ENCODE peak calls at places on chromosomes 3 and 15, in five cellular contexts. E is CD4-positive, alpha-beta memory T cell; W is NCI-H446; D is GM23248; U is psoas muscle. F is an unnamed sample.

GRCh38 chr3:53072653-53073552 is 27.0 kb upstream of the SFMBT1 start:
- DNase-seq in E (peak; percentile 87), W (peak; percentile 62), D (peak; percentile 88), U (peak; percentile 85), F (no peak)

GRCh38 chr15:60074181-60074885 is 70.2 kb downstream of the FOXB1 start:
- DNase-seq in E (peak; percentile 8), W (peak; percentile 3), D (peak; percentile 63), U (no peak), F (no peak)

GRCh38 chr3:51751287-51751686 is 27.8 kb downstream of the IQCF6 start:
- DNase-seq in E (no peak), W (no peak), D (no peak), U (no peak), F (no peak)

GRCh38 chr15:70242962-70243685 is 145.4 kb upstream of the TLE3 start:
- DNase-seq in E (no peak), W (no peak), D (no peak), U (no peak), F (no peak)

GRCh38 chr3:43531835-43532234 is 90.0 kb downstream of the ANO10 start:
- DNase-seq in E (no peak), W (no peak), D (peak; percentile 94), U (no peak), F (no peak)

GRCh38 chr3:46110701-46111493 is 83.6 kb upstream of the XCR1 start:
- DNase-seq in E (no peak), W (peak; percentile 71), D (peak; percentile 66), U (no peak), F (no peak)

GRCh38 chr3:133463441-133463860 is 63.6 kb downstream of the BFSP2 start:
- DNase-seq in E (no peak), W (no peak), D (no peak), U (no peak), F (no peak)

GRCh38 chr3:186991470-186991869 is 61.1 kb downstream of the ST6GAL1 start:
- DNase-seq in E (no peak), W (no peak), D (no peak), U (no peak), F (no peak)

GRCh38 chr3:102161362-102162006 is 273.3 kb upstream of the ZPLD1 start:
- DNase-seq in E (no peak), W (no peak), D (peak; percentile 30), U (no peak), F (no peak)

GRCh38 chr15:32692286-32692685 is 25.5 kb upstream of the GREM1 start:
- DNase-seq in E (no peak), W (no peak), D (no peak), U (no peak), F (no peak)

GRCh38 chr3:2950159-2950558 is 160.0 kb downstream of the IL5RA start:
- DNase-seq in E (no peak), W (no peak), D (no peak), U (no peak), F (no peak)

GRCh38 chr3:53764376-53764775 is 81.8 kb downstream of the CHDH start:
- DNase-seq in E (no peak), W (no peak), D (no peak), U (no peak), F (no peak)

GRCh38 chr3:46908294-46908985 is 30.9 kb downstream of the PTH1R start:
- DNase-seq in E (no peak), W (peak; percentile 4), D (peak; percentile 71), U (peak; percentile 44), F (no peak)

GRCh38 chr3:38782148-38782547 is 33.9 kb downstream of the SCN10A start:
- DNase-seq in E (no peak), W (no peak), D (no peak), U (no peak), F (no peak)

GRCh38 chr3:134352031-134352671 is 22.1 kb downstream of the AMOTL2 start:
- DNase-seq in E (no peak), W (no peak), D (peak; percentile 65), U (no peak), F (no peak)

GRCh38 chr3:86923071-86923476 is 67.9 kb downstream of the VGLL3 start:
- DNase-seq in E (no peak), W (no peak), D (peak; percentile 90), U (peak; percentile 20), F (no peak)

GRCh38 chr3:52504977-52505376 is 9.8 kb downstream of the STAB1 start:
- DNase-seq in E (no peak), W (no peak), D (no peak), U (no peak), F (no peak)

GRCh38 chr3:151383956-151384355 is 597 bp downstream of the P2RY12 start:
- DNase-seq in E (no peak), W (no peak), D (no peak), U (no peak), F (no peak)

GRCh38 chr3:183613366-183614293 is 21.8 kb upstream of the KLHL24 start:
- DNase-seq in E (no peak), W (no peak), D (peak; percentile 30), U (no peak), F (no peak)

GRCh38 chr3:122178711-122179110 is 4.8 kb upstream of the CASR start:
- DNase-seq in E (no peak), W (no peak), D (no peak), U (no peak), F (no peak)

GRCh38 chr15:72118400-72118978 is at the start of gene SENP8:
- DNase-seq in E (no peak), W (no peak), D (peak; percentile 87), U (no peak), F (no peak)

GRCh38 chr3:54999159-54999558 is 71.3 kb upstream of the LRTM1 start:
- DNase-seq in E (no peak), W (no peak), D (peak; percentile 73), U (no peak), F (no peak)

GRCh38 chr15:51336011-51336410 is 2.4 kb downstream of the CYP19A1 start:
- DNase-seq in E (no peak), W (no peak), D (no peak), U (no peak), F (no peak)

GRCh38 chr3:46705022-46705530 is 3.9 kb downstream of the TMIE start:
- DNase-seq in E (peak; percentile 63), W (peak; percentile 39), D (peak; percentile 73), U (peak; percentile 68), F (no peak)

GRCh38 chr3:185758912-185759311 is 65.9 kb downstream of the IGF2BP2 start:
- DNase-seq in E (no peak), W (no peak), D (no peak), U (no peak), F (no peak)

GRCh38 chr3:165254812-165255211 is 58.6 kb upstream of the SLITRK3 start:
- DNase-seq in E (no peak), W (peak; percentile 70), D (peak; percentile 0), U (no peak), F (no peak)

GRCh38 chr3:194536883-194537637 is 50.3 kb upstream of the ATP13A3 start:
- DNase-seq in E (no peak), W (peak; percentile 73), D (peak; percentile 20), U (peak; percentile 29), F (peak; percentile 32)

GRCh38 chr3:72274511-72275295 is 489.8 kb upstream of the PROK2 start:
- DNase-seq in E (peak; percentile 42), W (peak; percentile 80), D (peak; percentile 81), U (no peak), F (no peak)

GRCh38 chr15:96565266-96565665 is 234.8 kb downstream of the NR2F2 start:
- DNase-seq in E (no peak), W (no peak), D (no peak), U (no peak), F (no peak)

GRCh38 chr3:188760408-188760807 is 411.4 kb upstream of the TPRG1 start:
- DNase-seq in E (no peak), W (no peak), D (peak; percentile 57), U (no peak), F (no peak)

GRCh38 chr3:12644297-12644937 is 19.5 kb downstream of the RAF1 start:
- DNase-seq in E (no peak), W (no peak), D (peak; percentile 71), U (no peak), F (no peak)

GRCh38 chr15:101276501-101277037 is 716 bp downstream of the SELENOS start:
- DNase-seq in E (no peak), W (peak; percentile 7), D (peak; percentile 82), U (no peak), F (no peak)

GRCh38 chr3:127970966-127971592 is 56.0 kb downstream of the KBTBD12 start:
- DNase-seq in E (peak; percentile 9), W (peak; percentile 71), D (peak; percentile 74), U (no peak), F (no peak)

GRCh38 chr3:12796171-12797123 is at the start of gene CAND2:
- DNase-seq in E (peak; percentile 34), W (peak; percentile 69), D (peak; percentile 70), U (peak; percentile 83), F (no peak)

GRCh38 chr3:171585029-171585428 is 124.8 kb upstream of the TNIK start:
- DNase-seq in E (no peak), W (no peak), D (no peak), U (no peak), F (no peak)

GRCh38 chr15:76382987-76383728 is 46.6 kb downstream of the ISL2 start:
- DNase-seq in E (no peak), W (no peak), D (no peak), U (no peak), F (no peak)

GRCh38 chr3:1007890-1008289 is 84.9 kb upstream of the CNTN6 start:
- DNase-seq in E (no peak), W (no peak), D (peak; percentile 12), U (no peak), F (no peak)

GRCh38 chr3:131107637-131108433 is 81.2 kb downstream of the NEK11 start:
- DNase-seq in E (no peak), W (no peak), D (peak; percentile 66), U (no peak), F (no peak)

GRCh38 chr3:126986001-126986400 is 3.1 kb downstream of the PLXNA1 start:
- DNase-seq in E (no peak), W (no peak), D (peak; percentile 64), U (no peak), F (no peak)

GRCh38 chr3:37435572-37435971 is 261.2 kb upstream of the LRRFIP2 start:
- DNase-seq in E (no peak), W (no peak), D (no peak), U (no peak), F (no peak)